ENCODE peak calls at places on chromosomes 11 and 22, in ten cellular contexts. One of them, this sample, is unnamed.
A peak's percentile ranks its signal among the peaks of the same experiment; 100 is the strongest.

GRCh38 chr11:59263225-59263894 is 50.6 kb upstream of the MPEG1 start:
- DNase-seq in fibroblast of lung: no peak
- DNase-seq in CD8-positive, alpha-beta T cell: no peak
- DNase-seq in dorsolateral prefrontal cortex: no peak
- DNase-seq in tibial nerve: no peak
- DNase-seq in MCF 10A: peak; percentile 27
- DNase-seq in bronchial epithelial cell: no peak
- DNase-seq in AG09319: no peak
- DNase-seq in upper lobe of left lung: peak; percentile 37
- DNase-seq in right lobe of liver: peak; percentile 66
- DNase-seq in this sample: peak; percentile 52

GRCh38 chr11:119843760-119844330 is 114.8 kb upstream of the NECTIN1 start:
- DNase-seq in MCF 10A: peak; percentile 14
- DNase-seq in tibial nerve: no peak
- DNase-seq in right lobe of liver: no peak
- DNase-seq in upper lobe of left lung: no peak
- DNase-seq in AG09319: no peak
- DNase-seq in dorsolateral prefrontal cortex: no peak
- DNase-seq in fibroblast of lung: peak; percentile 10
- DNase-seq in bronchial epithelial cell: peak; percentile 59
- DNase-seq in CD8-positive, alpha-beta T cell: no peak
- DNase-seq in this sample: no peak

GRCh38 chr11:85307381-85307780 is 319.8 kb downstream of the DLG2 start:
- DNase-seq in upper lobe of left lung: no peak
- DNase-seq in MCF 10A: no peak
- DNase-seq in AG09319: no peak
- DNase-seq in right lobe of liver: no peak
- DNase-seq in bronchial epithelial cell: no peak
- DNase-seq in CD8-positive, alpha-beta T cell: no peak
- DNase-seq in dorsolateral prefrontal cortex: no peak
- DNase-seq in fibroblast of lung: peak; percentile 51
- DNase-seq in tibial nerve: no peak
- DNase-seq in this sample: no peak

GRCh38 chr11:36273110-36273509 is 16.1 kb downstream of the COMMD9 start:
- DNase-seq in AG09319: no peak
- DNase-seq in CD8-positive, alpha-beta T cell: no peak
- DNase-seq in upper lobe of left lung: no peak
- DNase-seq in bronchial epithelial cell: no peak
- DNase-seq in tibial nerve: no peak
- DNase-seq in dorsolateral prefrontal cortex: peak; percentile 55
- DNase-seq in MCF 10A: no peak
- DNase-seq in right lobe of liver: no peak
- DNase-seq in fibroblast of lung: no peak
- DNase-seq in this sample: no peak

GRCh38 chr11:107561688-107562087 is 3.8 kb downstream of the ALKBH8 start:
- DNase-seq in right lobe of liver: no peak
- DNase-seq in dorsolateral prefrontal cortex: no peak
- DNase-seq in AG09319: no peak
- DNase-seq in bronchial epithelial cell: peak; percentile 96
- DNase-seq in upper lobe of left lung: no peak
- DNase-seq in MCF 10A: peak; percentile 45
- DNase-seq in CD8-positive, alpha-beta T cell: no peak
- DNase-seq in fibroblast of lung: peak; percentile 68
- DNase-seq in tibial nerve: no peak
- DNase-seq in this sample: no peak

GRCh38 chr11:13249992-13250391 is 27.6 kb upstream of the BMAL1 start:
- DNase-seq in MCF 10A: peak; percentile 36
- DNase-seq in AG09319: no peak
- DNase-seq in dorsolateral prefrontal cortex: no peak
- DNase-seq in upper lobe of left lung: no peak
- DNase-seq in tibial nerve: no peak
- DNase-seq in fibroblast of lung: no peak
- DNase-seq in right lobe of liver: no peak
- DNase-seq in CD8-positive, alpha-beta T cell: no peak
- DNase-seq in bronchial epithelial cell: peak; percentile 48
- DNase-seq in this sample: no peak

GRCh38 chr11:94655951-94656350 is 88.8 kb downstream of the PIWIL4 start:
- DNase-seq in AG09319: no peak
- DNase-seq in CD8-positive, alpha-beta T cell: no peak
- DNase-seq in fibroblast of lung: no peak
- DNase-seq in bronchial epithelial cell: no peak
- DNase-seq in upper lobe of left lung: no peak
- DNase-seq in right lobe of liver: no peak
- DNase-seq in tibial nerve: no peak
- DNase-seq in dorsolateral prefrontal cortex: no peak
- DNase-seq in MCF 10A: no peak
- DNase-seq in this sample: no peak

GRCh38 chr11:44376423-44376822 is 66.5 kb upstream of the ALX4 start:
- DNase-seq in right lobe of liver: no peak
- DNase-seq in CD8-positive, alpha-beta T cell: no peak
- DNase-seq in dorsolateral prefrontal cortex: no peak
- DNase-seq in fibroblast of lung: no peak
- DNase-seq in bronchial epithelial cell: no peak
- DNase-seq in MCF 10A: no peak
- DNase-seq in upper lobe of left lung: no peak
- DNase-seq in tibial nerve: no peak
- DNase-seq in AG09319: no peak
- DNase-seq in this sample: no peak

GRCh38 chr11:61082161-61082870 is 20.0 kb upstream of the CD5 start:
- DNase-seq in bronchial epithelial cell: no peak
- DNase-seq in dorsolateral prefrontal cortex: no peak
- DNase-seq in tibial nerve: no peak
- DNase-seq in MCF 10A: no peak
- DNase-seq in right lobe of liver: no peak
- DNase-seq in AG09319: no peak
- DNase-seq in CD8-positive, alpha-beta T cell: no peak
- DNase-seq in upper lobe of left lung: peak; percentile 17
- DNase-seq in fibroblast of lung: no peak
- DNase-seq in this sample: no peak

GRCh38 chr11:107198490-107199007 is 180.3 kb upstream of the GUCY1A2 start:
- DNase-seq in CD8-positive, alpha-beta T cell: no peak
- DNase-seq in bronchial epithelial cell: no peak
- DNase-seq in AG09319: no peak
- DNase-seq in right lobe of liver: no peak
- DNase-seq in upper lobe of left lung: no peak
- DNase-seq in tibial nerve: no peak
- DNase-seq in fibroblast of lung: peak; percentile 52
- DNase-seq in dorsolateral prefrontal cortex: no peak
- DNase-seq in MCF 10A: no peak
- DNase-seq in this sample: no peak

GRCh38 chr11:20243974-20244373 is 83.7 kb upstream of the DBX1 start:
- DNase-seq in bronchial epithelial cell: no peak
- DNase-seq in MCF 10A: peak; percentile 16
- DNase-seq in dorsolateral prefrontal cortex: no peak
- DNase-seq in right lobe of liver: no peak
- DNase-seq in upper lobe of left lung: no peak
- DNase-seq in fibroblast of lung: no peak
- DNase-seq in AG09319: no peak
- DNase-seq in tibial nerve: no peak
- DNase-seq in CD8-positive, alpha-beta T cell: no peak
- DNase-seq in this sample: no peak

GRCh38 chr11:61140416-61140815 is 20.8 kb downstream of the VPS37C start:
- DNase-seq in fibroblast of lung: no peak
- DNase-seq in right lobe of liver: no peak
- DNase-seq in upper lobe of left lung: no peak
- DNase-seq in MCF 10A: no peak
- DNase-seq in AG09319: no peak
- DNase-seq in tibial nerve: no peak
- DNase-seq in bronchial epithelial cell: no peak
- DNase-seq in dorsolateral prefrontal cortex: no peak
- DNase-seq in CD8-positive, alpha-beta T cell: no peak
- DNase-seq in this sample: no peak

GRCh38 chr11:72752088-72752914 is at the start of gene ARAP1:
- DNase-seq in right lobe of liver: peak; percentile 77
- DNase-seq in fibroblast of lung: peak; percentile 81
- DNase-seq in CD8-positive, alpha-beta T cell: peak; percentile 85
- DNase-seq in upper lobe of left lung: peak; percentile 81
- DNase-seq in AG09319: no peak
- DNase-seq in MCF 10A: peak; percentile 69
- DNase-seq in dorsolateral prefrontal cortex: peak; percentile 39
- DNase-seq in bronchial epithelial cell: peak; percentile 68
- DNase-seq in tibial nerve: peak; percentile 46
- DNase-seq in this sample: peak; percentile 74

GRCh38 chr11:134155946-134156865 is 67.6 kb downstream of the NCAPD3 start:
- DNase-seq in upper lobe of left lung: no peak
- DNase-seq in MCF 10A: no peak
- DNase-seq in tibial nerve: no peak
- DNase-seq in bronchial epithelial cell: no peak
- DNase-seq in right lobe of liver: no peak
- DNase-seq in CD8-positive, alpha-beta T cell: no peak
- DNase-seq in dorsolateral prefrontal cortex: no peak
- DNase-seq in fibroblast of lung: no peak
- DNase-seq in AG09319: no peak
- DNase-seq in this sample: no peak

GRCh38 chr11:70082829-70083228 is 4.7 kb downstream of the ANO1 start:
- DNase-seq in upper lobe of left lung: no peak
- DNase-seq in right lobe of liver: no peak
- DNase-seq in MCF 10A: no peak
- DNase-seq in fibroblast of lung: no peak
- DNase-seq in dorsolateral prefrontal cortex: no peak
- DNase-seq in tibial nerve: no peak
- DNase-seq in bronchial epithelial cell: no peak
- DNase-seq in AG09319: no peak
- DNase-seq in CD8-positive, alpha-beta T cell: no peak
- DNase-seq in this sample: no peak
- TF ChIP-seq CTCF in upper lobe of left lung: no peak
- TF ChIP-seq CTCF in right lobe of liver: peak; percentile 20
- TF ChIP-seq CTCF in MCF 10A: no peak
- TF ChIP-seq CTCF in fibroblast of lung: no peak
- TF ChIP-seq CTCF in dorsolateral prefrontal cortex: no peak
- TF ChIP-seq CTCF in tibial nerve: no peak
- TF ChIP-seq CTCF in bronchial epithelial cell: peak; percentile 36
- TF ChIP-seq CTCF in AG09319: peak; percentile 9
- TF ChIP-seq CTCF in CD8-positive, alpha-beta T cell: no peak
- TF ChIP-seq CTCF in this sample: no peak

GRCh38 chr11:1953489-1954284 is 6.6 kb downstream of the MRPL23 start:
- DNase-seq in bronchial epithelial cell: no peak
- DNase-seq in AG09319: no peak
- DNase-seq in tibial nerve: no peak
- DNase-seq in dorsolateral prefrontal cortex: peak; percentile 7
- DNase-seq in MCF 10A: no peak
- DNase-seq in upper lobe of left lung: peak; percentile 18
- DNase-seq in fibroblast of lung: no peak
- DNase-seq in CD8-positive, alpha-beta T cell: peak; percentile 18
- DNase-seq in right lobe of liver: peak; percentile 39
- DNase-seq in this sample: no peak
- TF ChIP-seq CTCF in bronchial epithelial cell: no peak
- TF ChIP-seq CTCF in AG09319: peak; percentile 1
- TF ChIP-seq CTCF in tibial nerve: peak; percentile 20
- TF ChIP-seq CTCF in dorsolateral prefrontal cortex: no peak
- TF ChIP-seq CTCF in MCF 10A: peak; percentile 15
- TF ChIP-seq CTCF in upper lobe of left lung: no peak
- TF ChIP-seq CTCF in fibroblast of lung: no peak
- TF ChIP-seq CTCF in CD8-positive, alpha-beta T cell: no peak
- TF ChIP-seq CTCF in right lobe of liver: no peak
- TF ChIP-seq CTCF in this sample: no peak

GRCh38 chr22:38984224-38984623 is 2.1 kb downstream of the APOBEC3B start:
- DNase-seq in fibroblast of lung: no peak
- DNase-seq in MCF 10A: no peak
- DNase-seq in dorsolateral prefrontal cortex: no peak
- DNase-seq in bronchial epithelial cell: no peak
- DNase-seq in tibial nerve: no peak
- DNase-seq in CD8-positive, alpha-beta T cell: no peak
- DNase-seq in right lobe of liver: no peak
- DNase-seq in AG09319: no peak
- DNase-seq in upper lobe of left lung: no peak
- DNase-seq in this sample: no peak

GRCh38 chr22:38982008-38982927 is at the start of gene APOBEC3B:
- DNase-seq in dorsolateral prefrontal cortex: peak; percentile 62
- DNase-seq in bronchial epithelial cell: peak; percentile 95
- DNase-seq in tibial nerve: peak; percentile 88
- DNase-seq in AG09319: peak; percentile 79
- DNase-seq in CD8-positive, alpha-beta T cell: peak; percentile 71
- DNase-seq in fibroblast of lung: peak; percentile 96
- DNase-seq in MCF 10A: peak; percentile 98
- DNase-seq in right lobe of liver: peak; percentile 86
- DNase-seq in upper lobe of left lung: no peak
- DNase-seq in this sample: peak; percentile 65

GRCh38 chr22:38986629-38987028 is 4.5 kb downstream of the APOBEC3B start:
- DNase-seq in AG09319: no peak
- DNase-seq in upper lobe of left lung: no peak
- DNase-seq in fibroblast of lung: no peak
- DNase-seq in MCF 10A: no peak
- DNase-seq in right lobe of liver: no peak
- DNase-seq in tibial nerve: no peak
- DNase-seq in bronchial epithelial cell: no peak
- DNase-seq in CD8-positive, alpha-beta T cell: no peak
- DNase-seq in dorsolateral prefrontal cortex: no peak
- DNase-seq in this sample: no peak

GRCh38 chr22:38981659-38982007 is 514 bp upstream of the APOBEC3B start:
- DNase-seq in bronchial epithelial cell: no peak
- DNase-seq in upper lobe of left lung: no peak
- DNase-seq in right lobe of liver: no peak
- DNase-seq in dorsolateral prefrontal cortex: no peak
- DNase-seq in MCF 10A: peak; percentile 9
- DNase-seq in tibial nerve: no peak
- DNase-seq in CD8-positive, alpha-beta T cell: no peak
- DNase-seq in AG09319: no peak
- DNase-seq in fibroblast of lung: no peak
- DNase-seq in this sample: no peak

DNA sequence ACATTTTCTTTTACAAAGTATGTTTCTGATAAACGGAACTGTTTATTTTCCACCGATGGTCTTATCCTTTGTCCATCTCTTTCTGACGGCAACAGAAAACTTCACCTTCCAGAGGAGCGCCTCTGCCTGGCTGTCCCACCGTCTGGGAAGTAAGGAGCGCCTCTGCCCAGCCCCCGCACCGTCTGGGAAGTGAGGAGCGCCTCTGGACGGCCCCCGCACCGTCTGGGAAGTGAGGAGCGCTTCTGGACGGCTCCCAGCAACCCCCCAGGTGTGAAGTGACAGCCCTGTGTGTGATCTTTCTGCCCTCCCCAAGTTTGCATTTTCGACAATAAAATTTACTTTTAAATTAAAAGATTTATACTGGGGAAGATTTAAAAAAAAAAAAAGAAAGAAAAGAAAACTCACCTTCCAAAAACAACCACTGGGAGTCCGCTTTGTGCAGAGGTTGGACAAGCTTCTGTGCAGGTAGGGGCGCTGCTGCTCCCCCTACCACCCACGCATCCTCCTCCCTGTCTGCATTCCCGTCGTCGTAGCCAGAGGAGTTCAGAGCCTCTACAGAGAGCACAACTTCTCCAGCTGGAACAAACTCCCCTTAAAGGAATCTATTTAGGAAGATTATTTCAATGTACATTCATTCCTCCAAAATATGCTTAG is 1.0 kb upstream of the APOBEC3B start:
- DNase-seq in fibroblast of lung: peak; percentile 68
- DNase-seq in CD8-positive, alpha-beta T cell: no peak
- DNase-seq in right lobe of liver: no peak
- DNase-seq in upper lobe of left lung: no peak
- DNase-seq in dorsolateral prefrontal cortex: no peak
- DNase-seq in bronchial epithelial cell: peak; percentile 79
- DNase-seq in AG09319: no peak
- DNase-seq in tibial nerve: no peak
- DNase-seq in MCF 10A: peak; percentile 72
- DNase-seq in this sample: no peak
- TF ChIP-seq CTCF in fibroblast of lung: peak; percentile 30
- TF ChIP-seq CTCF in CD8-positive, alpha-beta T cell: no peak
- TF ChIP-seq CTCF in right lobe of liver: no peak
- TF ChIP-seq CTCF in upper lobe of left lung: peak; percentile 10
- TF ChIP-seq CTCF in dorsolateral prefrontal cortex: no peak
- TF ChIP-seq CTCF in bronchial epithelial cell: peak; percentile 71
- TF ChIP-seq CTCF in AG09319: peak; percentile 25
- TF ChIP-seq CTCF in tibial nerve: peak; percentile 4
- TF ChIP-seq CTCF in MCF 10A: peak; percentile 35
- TF ChIP-seq CTCF in this sample: no peak

GRCh38 chr11:75577198-75577597 is 15.1 kb downstream of the SERPINH1 start:
- DNase-seq in AG09319: no peak
- DNase-seq in CD8-positive, alpha-beta T cell: peak; percentile 67
- DNase-seq in right lobe of liver: no peak
- DNase-seq in fibroblast of lung: no peak
- DNase-seq in tibial nerve: peak; percentile 66
- DNase-seq in dorsolateral prefrontal cortex: peak; percentile 39
- DNase-seq in MCF 10A: peak; percentile 30
- DNase-seq in upper lobe of left lung: no peak
- DNase-seq in bronchial epithelial cell: peak; percentile 27
- DNase-seq in this sample: no peak
- TF ChIP-seq CTCF in AG09319: peak; percentile 58
- TF ChIP-seq CTCF in CD8-positive, alpha-beta T cell: peak; percentile 65
- TF ChIP-seq CTCF in right lobe of liver: peak; percentile 11
- TF ChIP-seq CTCF in fibroblast of lung: peak; percentile 68
- TF ChIP-seq CTCF in tibial nerve: peak; percentile 70
- TF ChIP-seq CTCF in dorsolateral prefrontal cortex: peak; percentile 72
- TF ChIP-seq CTCF in MCF 10A: peak; percentile 51
- TF ChIP-seq CTCF in upper lobe of left lung: no peak
- TF ChIP-seq CTCF in bronchial epithelial cell: peak; percentile 61
- TF ChIP-seq CTCF in this sample: no peak

This sample was measured in activated B cell treated with CpG ODN at 0.5 μM for 24 hours.